ENCODE peak calls at places on chromosomes 2 and 18, in four cellular contexts. R is CD8-positive, alpha-beta T cell; K is HCT116; L is colonic mucosa. B is an unnamed sample.

GRCh38 chr18:70700496-70700895 is 411.7 kb downstream of the SOCS6 start:
- DNase-seq in R (no peak), K (no peak), L (no peak), B (no peak)

GRCh38 chr2:223580951-223581350 is 21.2 kb downstream of the SCG2 start:
- DNase-seq in R (no peak), K (no peak), L (no peak), B (no peak)

GRCh38 chr2:145027073-145027459 is 507.1 kb upstream of the ZEB2 start:
- DNase-seq in R (no peak), K (no peak), L (no peak), B (no peak)

GRCh38 chr2:25030702-25031101 is 11.2 kb upstream of the EFR3B start:
- DNase-seq in R (no peak), K (no peak), L (no peak), B (no peak)

GRCh38 chr2:72803151-72803550 is 22.7 kb downstream of the EXOC6B start:
- DNase-seq in R (no peak), K (no peak), L (no peak), B (no peak)

GRCh38 chr2:68282814-68283812 is 30.8 kb upstream of the PPP3R1 start:
- DNase-seq in R (peak), K (peak), L (no peak), B (no peak)

GRCh38 chr2:219613671-219614070 is 13.8 kb upstream of the SLC4A3 start:
- DNase-seq in R (no peak), K (no peak), L (no peak), B (no peak)

GRCh38 chr2:233118601-233119000 is 58.5 kb downstream of the INPP5D start:
- DNase-seq in R (no peak), K (no peak), L (no peak), B (no peak)

GRCh38 chr18:46411862-46412690 is 244.9 kb downstream of the LOXHD1 start:
- DNase-seq in R (no peak), K (no peak), L (peak), B (no peak)

GRCh38 chr2:86789687-86790133 is 1.0 kb downstream of the CD8A start:
- DNase-seq in R (no peak), K (no peak), L (no peak), B (no peak)

GRCh38 chr2:108354171-108354570 is 23.6 kb upstream of the SULT1C4 start:
- DNase-seq in R (no peak), K (no peak), L (no peak), B (no peak)

DNA sequence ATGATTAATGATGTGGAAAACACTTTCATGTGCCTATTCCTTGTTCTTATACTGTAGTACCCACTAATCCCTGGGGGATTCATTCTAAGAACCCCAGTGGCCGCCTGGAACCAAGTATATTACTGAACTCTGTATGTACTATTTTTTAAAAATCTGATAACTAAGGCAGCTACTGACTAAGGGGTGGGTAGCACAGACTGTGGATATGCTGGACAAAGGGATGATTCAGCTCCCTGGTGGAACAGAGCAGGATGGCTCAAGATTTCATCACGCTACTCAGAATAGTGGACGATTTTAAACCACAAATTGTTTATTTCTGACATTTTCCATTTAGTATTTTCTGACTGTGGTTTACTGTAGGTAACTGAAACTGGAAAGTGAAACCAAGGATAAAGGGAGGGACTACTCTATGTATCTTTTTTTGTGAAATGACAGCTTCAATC is 41.8 kb upstream of the CDC42EP3 start:
- DNase-seq in R (no peak), K (no peak), L (no peak), B (no peak)
- H3K27ac ChIP-seq in R (no peak), K (no peak), L (no peak), B (peak)

GRCh38 chr2:33522571-33522970 is 46.1 kb downstream of the RASGRP3 start:
- DNase-seq in R (no peak), K (no peak), L (no peak), B (no peak)

GRCh38 chr2:33526132-33526531 is 49.7 kb downstream of the RASGRP3 start:
- DNase-seq in R (no peak), K (no peak), L (no peak), B (no peak)

GRCh38 chr2:33521791-33522281 is 45.4 kb downstream of the RASGRP3 start:
- DNase-seq in R (no peak), K (no peak), L (no peak), B (no peak)

GRCh38 chr2:33528551-33528950 is 52.1 kb downstream of the RASGRP3 start:
- DNase-seq in R (no peak), K (no peak), L (no peak), B (no peak)

GRCh38 chr2:33525666-33526065 is 49.2 kb downstream of the RASGRP3 start:
- DNase-seq in R (no peak), K (no peak), L (no peak), B (no peak)
- H3K27ac ChIP-seq in R (no peak), K (no peak), L (no peak), B (no peak)

GRCh38 chr2:47513981-47514520 is 111.1 kb downstream of the MSH2 start:
- DNase-seq in R (no peak), K (no peak), L (no peak), B (no peak)
- H3K27ac ChIP-seq in R (no peak), K (no peak), L (no peak), B (no peak)

DNA sequence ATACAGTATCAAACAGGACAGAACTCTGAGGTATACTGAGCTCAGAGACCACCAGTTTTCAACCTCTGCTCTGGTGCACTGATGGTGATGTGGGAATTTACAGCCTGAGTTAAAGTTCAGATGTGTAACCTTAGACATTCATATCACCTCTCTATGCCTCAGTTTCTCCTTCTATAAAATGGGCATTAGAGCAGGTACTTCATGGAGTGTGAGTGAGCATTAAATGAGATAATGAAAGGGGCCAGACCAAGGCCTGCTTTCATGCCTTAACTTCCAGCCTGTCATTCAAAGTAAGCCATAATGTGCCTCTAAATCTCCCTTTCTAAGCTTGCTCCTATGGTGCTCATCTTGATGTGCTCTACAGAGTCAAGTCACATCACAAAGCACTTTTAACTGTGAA is 8.4 kb downstream of the ACVR1 start:
- DNase-seq in R (no peak), K (no peak), L (no peak), B (no peak)
- H3K27ac ChIP-seq in R (no peak), K (no peak), L (no peak), B (no peak)

DNA sequence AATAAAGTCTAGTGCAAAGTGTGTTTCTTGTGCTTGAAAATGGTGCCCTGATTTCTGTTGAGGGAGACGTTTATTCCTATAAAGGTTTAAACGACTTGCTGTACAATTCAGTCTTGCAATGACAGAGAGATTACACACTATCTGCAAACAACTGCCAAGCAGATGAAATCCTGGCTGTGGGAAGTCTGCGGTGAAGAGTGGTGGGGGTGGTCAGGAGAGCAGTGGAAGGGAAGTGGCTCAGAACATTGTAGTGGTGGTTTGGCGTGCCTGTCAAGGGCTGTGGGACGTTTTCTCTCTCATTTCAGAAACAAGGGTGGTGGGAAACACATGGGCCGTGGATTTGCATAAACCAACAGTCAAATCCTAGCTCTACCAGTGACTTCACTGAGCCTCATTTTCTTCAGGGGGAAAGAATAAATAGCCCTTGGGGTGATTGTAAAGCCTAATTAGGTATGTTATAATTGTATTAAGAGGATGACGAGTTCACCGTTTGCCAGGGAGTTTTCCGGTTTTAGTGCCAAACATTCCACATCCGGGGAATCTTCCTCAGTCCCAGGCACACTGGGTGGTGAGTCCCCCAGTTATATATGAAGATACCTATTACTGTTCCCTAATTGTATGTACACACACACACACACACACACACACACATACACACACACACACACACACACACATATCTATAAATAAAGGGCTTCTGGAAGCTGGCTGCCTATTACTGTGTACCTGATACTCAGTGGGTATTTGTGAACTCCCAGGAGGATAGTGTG is 115.0 kb downstream of the SPTBN1 start:
- DNase-seq in R (peak), K (no peak), L (peak), B (peak)
- H3K27ac ChIP-seq in R (peak), K (no peak), L (peak), B (peak)

B was measured in epithelial cell of prostate.